ENCODE peak calls at places on chromosomes 6 and 20, in seven cellular contexts. I, R, J, X, W, Y and H are unnamed samples.

GRCh38 chr20:21739682-21740081 is 34.2 kb downstream of the PAX1 start:
- DNase-seq in I (no peak), R (no peak), J (no peak), X (no peak), W (no peak), Y (no peak), H (no peak)

GRCh38 chr6:100751590-100751989 is 129.5 kb downstream of the ASCC3 start:
- DNase-seq in I (no peak), R (no peak), J (no peak), X (no peak), W (no peak), Y (no peak), H (no peak)

GRCh38 chr6:107443066-107443903 is 16.1 kb downstream of the PDSS2 start:
- DNase-seq in I (no peak), R (no peak), J (no peak), X (no peak), W (peak), Y (no peak), H (no peak)

GRCh38 chr6:13334953-13335352 is 6.6 kb upstream of the TBC1D7 start:
- DNase-seq in I (no peak), R (no peak), J (no peak), X (no peak), W (no peak), Y (no peak), H (no peak)

GRCh38 chr6:89559487-89559886 is 79.1 kb downstream of the LYRM2 start:
- DNase-seq in I (no peak), R (no peak), J (no peak), X (no peak), W (no peak), Y (no peak), H (peak)

GRCh38 chr6:149347067-149347466 is 29.6 kb downstream of the TAB2 start:
- DNase-seq in I (no peak), R (no peak), J (no peak), X (no peak), W (no peak), Y (no peak), H (no peak)

GRCh38 chr20:49566401-49566800 is 1.5 kb downstream of the PTGIS start:
- DNase-seq in I (no peak), R (no peak), J (no peak), X (no peak), W (no peak), Y (no peak), H (no peak)

GRCh38 chr6:168865-169455 is 123.3 kb upstream of the DUSP22 start:
- DNase-seq in I (no peak), R (no peak), J (no peak), X (no peak), W (peak), Y (no peak), H (peak)

GRCh38 chr20:50987493-50988210 is 29.0 kb downstream of the MOCS3 start:
- DNase-seq in I (no peak), R (peak), J (peak), X (no peak), W (peak), Y (peak), H (peak)

GRCh38 chr20:668638-669037 is 7.0 kb downstream of the SCRT2 start:
- DNase-seq in I (no peak), R (no peak), J (no peak), X (no peak), W (no peak), Y (no peak), H (no peak)

GRCh38 chr20:62494537-62494936 is 18.7 kb upstream of the GATA5 start:
- DNase-seq in I (no peak), R (no peak), J (no peak), X (no peak), W (no peak), Y (peak), H (no peak)

GRCh38 chr6:149209879-149210278 is 107.6 kb upstream of the TAB2 start:
- DNase-seq in I (no peak), R (no peak), J (no peak), X (no peak), W (no peak), Y (no peak), H (no peak)

GRCh38 chr6:56608332-56608731 is 34.4 kb downstream of the DST start:
- DNase-seq in I (no peak), R (no peak), J (no peak), X (no peak), W (no peak), Y (no peak), H (no peak)

GRCh38 chr20:53352727-53353440 is 240.8 kb downstream of the ZNF217 start:
- DNase-seq in I (no peak), R (no peak), J (no peak), X (no peak), W (peak), Y (no peak), H (no peak)

GRCh38 chr6:82506526-82506925 is 142.9 kb downstream of the TPBG start:
- DNase-seq in I (no peak), R (no peak), J (no peak), X (no peak), W (peak), Y (no peak), H (peak)

GRCh38 chr6:48597951-48598350 is 487.0 kb upstream of the PTCHD4 start:
- DNase-seq in I (no peak), R (no peak), J (no peak), X (no peak), W (peak), Y (no peak), H (no peak)

GRCh38 chr20:43022081-43022480 is 167.6 kb downstream of the PTPRT start:
- DNase-seq in I (no peak), R (no peak), J (no peak), X (no peak), W (no peak), Y (no peak), H (no peak)

GRCh38 chr20:4483961-4484360 is 237.7 kb upstream of the PRND start:
- DNase-seq in I (no peak), R (no peak), J (no peak), X (no peak), W (no peak), Y (no peak), H (no peak)

GRCh38 chr20:63023836-63024571 is 17.2 kb upstream of the BHLHE23 start:
- DNase-seq in I (peak), R (no peak), J (no peak), X (peak), W (no peak), Y (no peak), H (no peak)

GRCh38 chr20:14984768-14985622 is 647.6 kb upstream of the FLRT3 start:
- DNase-seq in I (no peak), R (no peak), J (no peak), X (no peak), W (no peak), Y (no peak), H (no peak)

GRCh38 chr6:114569643-114570042 is 226.8 kb upstream of the HS3ST5 start:
- DNase-seq in I (no peak), R (no peak), J (no peak), X (no peak), W (no peak), Y (no peak), H (no peak)

GRCh38 chr6:167849846-167850459 is 23.2 kb downstream of the AFDN start:
- DNase-seq in I (no peak), R (no peak), J (no peak), X (no peak), W (no peak), Y (no peak), H (peak)

GRCh38 chr6:106530502-106530901 is 98.8 kb downstream of the RTN4IP1 start:
- DNase-seq in I (no peak), R (no peak), J (no peak), X (no peak), W (peak), Y (no peak), H (no peak)

GRCh38 chr6:137241481-137242011 is 22.4 kb upstream of the IFNGR1 start:
- DNase-seq in I (no peak), R (no peak), J (no peak), X (no peak), W (peak), Y (no peak), H (peak)

GRCh38 chr6:117548797-117549301 is 53.5 kb downstream of the GOPC start:
- DNase-seq in I (no peak), R (no peak), J (no peak), X (no peak), W (no peak), Y (no peak), H (peak)

GRCh38 chr6:110345025-110345424 is 13.1 kb downstream of the METTL24 start:
- DNase-seq in I (no peak), R (no peak), J (no peak), X (no peak), W (no peak), Y (no peak), H (no peak)

GRCh38 chr20:59708326-59708725 is 104.0 kb downstream of the PHACTR3 start:
- DNase-seq in I (no peak), R (no peak), J (no peak), X (no peak), W (no peak), Y (no peak), H (no peak)

DNA sequence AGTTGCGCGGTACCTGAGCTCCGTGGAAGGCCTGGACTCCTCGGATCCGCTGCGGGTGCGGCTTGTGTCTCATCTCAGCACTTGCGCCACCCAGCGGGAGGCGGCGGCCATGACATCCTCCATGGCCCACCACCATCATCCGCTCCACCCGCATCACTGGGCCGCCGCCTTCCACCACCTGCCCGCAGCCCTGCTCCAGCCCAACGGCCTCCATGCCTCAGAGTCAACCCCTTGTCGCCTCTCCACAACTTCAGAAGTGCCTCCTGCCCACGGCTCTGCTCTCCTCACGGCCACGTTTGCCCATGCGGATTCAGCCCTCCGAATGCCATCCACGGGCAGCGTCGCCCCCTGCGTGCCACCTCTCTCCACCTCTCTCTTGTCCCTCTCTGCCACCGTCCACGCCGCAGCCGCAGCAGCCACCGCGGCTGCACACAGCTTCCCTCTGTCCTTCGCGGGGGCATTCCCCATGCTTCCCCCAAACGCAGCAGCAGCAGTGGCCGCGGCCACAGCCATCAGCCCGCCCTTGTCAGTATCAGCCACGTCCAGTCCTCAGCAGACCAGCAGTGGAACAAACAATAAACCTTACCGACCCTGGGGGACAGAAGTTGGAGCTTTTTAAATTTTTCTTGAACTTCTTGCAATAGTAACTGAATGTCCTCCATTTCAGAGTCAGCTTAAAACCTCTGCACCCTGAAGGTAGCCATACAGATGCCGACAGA is 9.9 kb downstream of the HEY2 start:
- DNase-seq in I (peak), R (no peak), J (no peak), X (no peak), W (no peak), Y (peak), H (no peak)
- TF ChIP-seq CTCF in I (peak), R (no peak), J (no peak), X (no peak), W (no peak), Y (peak), H (peak)

DNA sequence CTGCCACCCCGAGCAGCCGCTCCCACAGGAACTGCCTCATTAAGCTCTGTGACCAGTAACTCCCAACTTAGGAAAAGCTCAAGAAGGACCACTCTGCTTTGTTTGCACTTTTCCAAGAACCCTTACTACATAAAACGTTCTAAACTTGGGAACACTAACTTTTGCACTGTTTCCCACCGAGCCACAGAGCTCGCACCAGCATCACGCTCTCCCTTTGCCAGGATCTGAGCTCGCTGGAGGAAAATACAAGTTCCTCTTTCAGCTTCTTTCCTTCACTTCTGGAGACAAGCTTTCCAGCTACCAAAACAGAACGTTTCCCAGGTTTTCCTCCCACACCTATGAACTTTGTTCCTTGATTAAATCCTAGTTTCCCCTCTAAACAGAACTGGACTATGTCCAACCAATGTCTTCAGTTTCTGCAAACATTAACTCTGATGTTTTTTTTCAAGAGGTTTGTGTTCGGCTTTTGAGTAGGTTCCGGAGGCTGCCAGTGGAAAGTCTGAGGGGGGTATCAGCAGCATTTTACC is 135.3 kb downstream of the LY86 start:
- DNase-seq in I (no peak), R (no peak), J (no peak), X (no peak), W (peak), Y (no peak), H (no peak)
- TF ChIP-seq CTCF in I (no peak), R (no peak), J (no peak), X (no peak), W (no peak), Y (no peak), H (no peak)

DNA sequence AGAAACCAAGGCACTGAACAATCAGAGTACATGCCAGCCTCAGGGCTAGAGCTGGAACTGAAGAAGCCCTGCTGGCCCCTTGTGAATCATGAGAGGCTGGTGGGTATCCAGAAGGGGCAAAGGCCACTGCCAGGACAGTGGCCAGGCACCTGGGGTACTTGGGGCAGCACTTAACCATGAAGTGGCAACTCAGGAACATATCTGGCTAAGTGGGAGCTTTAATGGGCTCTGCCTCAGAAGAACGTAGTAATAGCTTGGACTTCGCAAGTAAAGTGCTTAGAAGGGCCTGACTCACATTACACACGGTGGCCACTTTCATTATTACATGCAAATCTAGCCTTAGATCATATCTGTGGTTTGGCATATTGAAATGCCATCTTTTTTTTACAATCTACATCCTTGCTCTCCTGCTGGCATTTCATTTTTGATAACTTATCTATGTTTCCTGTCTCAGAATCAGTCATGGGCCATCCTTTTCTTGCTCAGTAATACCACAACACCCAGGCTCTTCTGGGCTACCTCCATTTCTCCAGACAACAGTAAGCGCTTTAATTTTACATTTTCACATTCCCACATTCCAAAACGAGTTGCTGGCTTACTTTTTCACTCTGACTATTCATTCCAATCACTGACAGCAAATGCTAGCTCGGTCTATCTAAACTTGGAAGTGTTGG is 21.6 kb downstream of the NAPB start:
- DNase-seq in I (no peak), R (no peak), J (no peak), X (no peak), W (peak), Y (no peak), H (no peak)
- TF ChIP-seq CTCF in I (no peak), R (no peak), J (peak), X (no peak), W (no peak), Y (no peak), H (no peak)

GRCh38 chr6:16760536-16761468 is at the start of gene ATXN1:
- DNase-seq in I (peak), R (peak), J (peak), X (peak), W (peak), Y (peak), H (peak)

GRCh38 chr6:16759181-16759645 is 2.0 kb downstream of the ATXN1 start:
- DNase-seq in I (no peak), R (no peak), J (peak), X (no peak), W (peak), Y (no peak), H (no peak)

GRCh38 chr6:16761469-16762264 is 407 bp upstream of the ATXN1 start:
- DNase-seq in I (peak), R (peak), J (peak), X (peak), W (peak), Y (peak), H (peak)

GRCh38 chr6:16758163-16758975 is 2.9 kb downstream of the ATXN1 start:
- DNase-seq in I (no peak), R (no peak), J (peak), X (no peak), W (peak), Y (no peak), H (no peak)

GRCh38 chr6:16759646-16760535 is 1.4 kb downstream of the ATXN1 start:
- DNase-seq in I (peak), R (peak), J (peak), X (peak), W (peak), Y (peak), H (peak)
- TF ChIP-seq CTCF in I (peak), R (no peak), J (peak), X (no peak), W (no peak), Y (peak), H (no peak)

DNA sequence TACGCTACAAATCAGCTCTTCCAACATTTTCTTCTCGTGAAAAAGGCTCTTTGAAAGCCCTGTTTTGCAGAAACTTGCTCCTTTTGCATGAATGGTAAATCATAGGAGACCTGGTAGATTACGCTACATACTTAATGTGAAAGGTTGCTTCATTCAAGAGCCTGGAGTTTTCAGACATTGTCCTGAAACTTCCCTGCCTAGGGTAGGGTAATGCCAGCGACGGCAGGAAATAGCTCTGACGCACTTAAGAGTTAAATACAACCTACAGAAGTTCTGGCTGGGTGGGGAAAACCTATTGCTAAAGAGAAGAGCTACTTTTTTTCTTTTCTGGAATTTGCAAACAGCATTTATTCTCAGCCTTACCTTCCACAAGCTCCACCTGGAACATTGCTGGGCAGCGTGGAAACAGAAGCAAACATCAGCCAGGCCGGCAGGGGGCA is 144.5 kb downstream of the LPA start:
- DNase-seq in I (no peak), R (no peak), J (no peak), X (no peak), W (no peak), Y (peak), H (no peak)
- TF ChIP-seq CTCF in I (peak), R (peak), J (no peak), X (peak), W (peak), Y (peak), H (peak)

DNA sequence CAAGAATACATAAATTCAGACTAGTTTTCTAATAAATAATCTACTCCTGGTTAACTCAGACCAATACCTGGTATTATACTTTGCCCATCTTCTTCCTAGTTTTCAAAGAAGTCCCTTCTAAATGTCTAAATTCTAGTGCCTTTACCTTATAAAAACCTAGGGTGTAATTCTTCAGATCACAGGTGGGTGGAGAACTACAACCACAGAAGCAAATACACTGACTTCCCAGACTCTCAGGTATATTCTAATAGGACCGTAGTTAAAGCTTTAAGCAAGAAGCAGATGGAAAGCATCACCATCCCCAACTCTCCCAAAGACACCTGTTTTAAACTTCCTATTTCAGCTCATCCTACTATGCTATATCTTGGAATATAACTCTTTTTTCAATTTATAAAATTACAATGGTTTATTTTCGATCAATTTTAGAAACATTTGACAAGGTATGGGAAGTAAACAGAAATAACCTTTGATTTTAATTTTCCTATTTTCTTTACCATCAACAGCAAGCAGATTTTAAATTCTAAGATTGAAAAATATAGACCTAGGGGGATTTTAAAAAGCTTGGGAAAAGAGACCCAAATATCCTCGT is 15.8 kb downstream of the MAN1A1 start:
- DNase-seq in I (no peak), R (no peak), J (no peak), X (no peak), W (no peak), Y (no peak), H (peak)
- TF ChIP-seq CTCF in I (peak), R (peak), J (peak), X (no peak), W (peak), Y (peak), H (peak)

DNA sequence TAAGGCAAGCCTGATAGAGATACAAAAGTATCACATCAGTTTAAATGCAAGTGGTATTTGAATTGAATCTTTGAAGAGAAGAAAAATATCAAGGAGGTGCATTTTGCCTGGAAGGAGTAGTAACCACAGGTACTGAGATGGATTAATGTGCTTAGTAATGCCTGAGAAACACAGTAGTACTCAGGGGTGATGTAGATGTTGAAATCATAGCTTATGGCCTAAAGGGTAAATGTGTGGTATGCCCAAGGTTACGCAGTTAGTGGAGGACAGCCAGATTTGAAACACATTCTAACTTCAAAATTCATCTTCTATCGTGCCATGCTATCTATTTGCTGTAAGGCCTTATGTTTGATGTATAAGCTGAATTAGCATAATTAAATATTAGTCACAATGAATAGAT is 55.9 kb downstream of the STXBP5 start:
- DNase-seq in I (no peak), R (no peak), J (no peak), X (no peak), W (no peak), Y (no peak), H (peak)
- TF ChIP-seq CTCF in I (no peak), R (no peak), J (no peak), X (no peak), W (no peak), Y (no peak), H (no peak)